ENCODE peak calls at places on chromosomes 4 and X, in nine cellular contexts. E is IMR-90; T is T-cell; X is mammary epithelial cell; V is central memory CD8-positive, alpha-beta T cell; M is activated CD4-positive, alpha-beta T cell treated with anti-CD3 and anti-CD28 coated beads for 48 hours; U is stimulated activated naive B cell treated with anti-CD40 and anti-IgM and Interleukin-4, amounts not matched to agents 10 μg/mL and 1 μg/mL and 100 μg/mL, for 72 hours; F is G401; B is GM03348. C is an unnamed sample.

GRCh38 chrX:71661919-71662318 is 5.4 kb upstream of the LOC101059915 start:
- DNase-seq in E (no peak), T (no peak), X (no peak), V (no peak), M (no peak), U (no peak), F (no peak), B (no peak), C (no peak)

GRCh38 chrX:119105826-119106225 is 21.8 kb downstream of the KIAA1210 start:
- DNase-seq in E (peak; percentile 19), T (no peak), X (no peak), V (no peak), M (no peak), U (no peak), F (no peak), B (peak; percentile 18), C (no peak)

GRCh38 chr4:114200026-114200425 is 220.6 kb upstream of the ARSJ start:
- DNase-seq in E (no peak), T (no peak), X (no peak), V (no peak), M (no peak), U (no peak), F (no peak), B (no peak), C (no peak)

GRCh38 chr4:53706422-53707032 is 115.2 kb upstream of the LNX1 start:
- DNase-seq in E (peak; percentile 71), T (no peak), X (peak; percentile 48), V (no peak), M (no peak), U (no peak), F (peak; percentile 19), B (peak; percentile 66), C (no peak)

GRCh38 chr4:102438873-102439614 is 62.1 kb upstream of the NFKB1 start:
- DNase-seq in E (peak; percentile 93), T (no peak), X (peak; percentile 92), V (no peak), M (no peak), U (no peak), F (peak; percentile 10), B (peak; percentile 68), C (no peak)

GRCh38 chr4:1096841-1097240 is 16.5 kb downstream of the RNF212 start:
- DNase-seq in E (no peak), T (no peak), X (no peak), V (no peak), M (no peak), U (no peak), F (no peak), B (no peak), C (no peak)

GRCh38 chr4:121814756-121815155 is 8.9 kb downstream of the CCNA2 start:
- DNase-seq in E (peak; percentile 60), T (no peak), X (no peak), V (no peak), M (no peak), U (no peak), F (no peak), B (no peak), C (no peak)

GRCh38 chr4:12053951-12054350 is 625.3 kb upstream of the HS3ST1 start:
- DNase-seq in E (no peak), T (no peak), X (no peak), V (no peak), M (no peak), U (no peak), F (no peak), B (no peak), C (no peak)

GRCh38 chr4:105179539-105180401 is 33.1 kb downstream of the TET2 start:
- DNase-seq in E (peak; percentile 32), T (no peak), X (no peak), V (no peak), M (no peak), U (no peak), F (no peak), B (no peak), C (no peak)

GRCh38 chr4:165335163-165335703 is 7.8 kb downstream of the MSMO1 start:
- DNase-seq in E (no peak), T (no peak), X (no peak), V (no peak), M (no peak), U (no peak), F (no peak), B (no peak), C (no peak)

GRCh38 chr4:183337833-183338232 is 15.6 kb upstream of the CLDN24 start:
- DNase-seq in E (no peak), T (no peak), X (peak; percentile 45), V (no peak), M (no peak), U (no peak), F (no peak), B (no peak), C (no peak)

GRCh38 chr4:140736669-140737343 is 19.4 kb downstream of the TBC1D9 start:
- DNase-seq in E (peak; percentile 25), T (no peak), X (no peak), V (no peak), M (no peak), U (no peak), F (no peak), B (no peak), C (no peak)

GRCh38 chrX:100090931-100091330 is 319.1 kb downstream of the PCDH19 start:
- DNase-seq in E (no peak), T (no peak), X (peak; percentile 81), V (no peak), M (no peak), U (no peak), F (no peak), B (peak; percentile 24), C (no peak)

GRCh38 chrX:39724544-39724943 is 373.2 kb downstream of the BCOR start:
- DNase-seq in E (no peak), T (no peak), X (no peak), V (peak; percentile 9), M (no peak), U (no peak), F (no peak), B (no peak), C (no peak)

GRCh38 chrX:47501226-47502071 is 18.4 kb upstream of the ZNF41 start:
- DNase-seq in E (peak; percentile 64), T (no peak), X (peak; percentile 44), V (no peak), M (no peak), U (no peak), F (no peak), B (peak; percentile 37), C (no peak)

GRCh38 chr4:82561745-82562552 is at the start of gene TMEM150C:
- DNase-seq in E (no peak), T (no peak), X (no peak), V (no peak), M (peak; percentile 7), U (no peak), F (peak; percentile 6), B (peak; percentile 57), C (no peak)

GRCh38 chrX:122866527-122866926 is 317.6 kb upstream of the GRIA3 start:
- DNase-seq in E (peak; percentile 17), T (no peak), X (peak; percentile 68), V (no peak), M (no peak), U (no peak), F (no peak), B (peak; percentile 42), C (no peak)

GRCh38 chr4:187208641-187209040 is 485.0 kb upstream of the FAT1 start:
- DNase-seq in E (no peak), T (no peak), X (no peak), V (no peak), M (no peak), U (no peak), F (no peak), B (no peak), C (no peak)

GRCh38 chr4:3339566-3339965 is 46.7 kb downstream of the RGS12 start:
- DNase-seq in E (no peak), T (no peak), X (no peak), V (no peak), M (no peak), U (no peak), F (no peak), B (no peak), C (no peak)

GRCh38 chr4:94036964-94037363 is 170.7 kb upstream of the SMARCAD1 start:
- DNase-seq in E (no peak), T (no peak), X (no peak), V (no peak), M (no peak), U (no peak), F (no peak), B (no peak), C (no peak)

GRCh38 chr4:31283689-31284088 is 563.5 kb downstream of the PCDH7 start:
- DNase-seq in E (no peak), T (no peak), X (no peak), V (no peak), M (no peak), U (no peak), F (no peak), B (no peak), C (no peak)

GRCh38 chrX:51496501-51497291 is at the start of gene NUDT11:
- DNase-seq in E (peak; percentile 72), T (peak; percentile 25), X (peak; percentile 71), V (no peak), M (peak; percentile 68), U (peak; percentile 8), F (peak; percentile 72), B (peak; percentile 87), C (no peak)

GRCh38 chrX:31099536-31100090 is 27.8 kb upstream of the FTHL17 start:
- DNase-seq in E (no peak), T (no peak), X (peak; percentile 46), V (no peak), M (peak; percentile 53), U (peak; percentile 62), F (no peak), B (no peak), C (no peak)

GRCh38 chr4:182862921-182863320 is 54.3 kb downstream of the DCTD start:
- DNase-seq in E (no peak), T (no peak), X (peak; percentile 12), V (no peak), M (no peak), U (no peak), F (peak; percentile 20), B (no peak), C (no peak)